ENCODE peak calls at places on chromosomes 2 and 18, in eight cellular contexts. One of them, this sample, is unnamed.

GRCh38 chr2:236887519-236887918 is 198.2 kb upstream of the COPS8 start:
- DNase-seq in iPS DF 6.9: no peak
- DNase-seq in tibial nerve: peak; percentile 55
- DNase-seq in naive thymus-derived CD4-positive, alpha-beta T cell: no peak
- DNase-seq in stomach: no peak
- DNase-seq in adrenal gland: no peak
- DNase-seq in PC-3: no peak
- DNase-seq in ovary: no peak
- DNase-seq in this sample: no peak

GRCh38 chr2:30145826-30146336 is 926 bp upstream of the YPEL5 start:
- DNase-seq in iPS DF 6.9: no peak
- DNase-seq in tibial nerve: no peak
- DNase-seq in naive thymus-derived CD4-positive, alpha-beta T cell: no peak
- DNase-seq in stomach: no peak
- DNase-seq in adrenal gland: no peak
- DNase-seq in PC-3: no peak
- DNase-seq in ovary: no peak
- DNase-seq in this sample: no peak

GRCh38 chr18:46054956-46055831 is 16.9 kb downstream of the PSTPIP2 start:
- DNase-seq in iPS DF 6.9: no peak
- DNase-seq in tibial nerve: no peak
- DNase-seq in naive thymus-derived CD4-positive, alpha-beta T cell: no peak
- DNase-seq in stomach: no peak
- DNase-seq in adrenal gland: no peak
- DNase-seq in PC-3: no peak
- DNase-seq in ovary: no peak
- DNase-seq in this sample: no peak

GRCh38 chr2:29433920-29434319 is 318.7 kb downstream of the CLIP4 start:
- DNase-seq in iPS DF 6.9: no peak
- DNase-seq in tibial nerve: no peak
- DNase-seq in naive thymus-derived CD4-positive, alpha-beta T cell: no peak
- DNase-seq in stomach: no peak
- DNase-seq in adrenal gland: no peak
- DNase-seq in PC-3: no peak
- DNase-seq in ovary: no peak
- DNase-seq in this sample: no peak

GRCh38 chr2:120879401-120880295 is 144.0 kb downstream of the GLI2 start:
- DNase-seq in iPS DF 6.9: no peak
- DNase-seq in tibial nerve: no peak
- DNase-seq in naive thymus-derived CD4-positive, alpha-beta T cell: no peak
- DNase-seq in stomach: no peak
- DNase-seq in adrenal gland: no peak
- DNase-seq in PC-3: no peak
- DNase-seq in ovary: no peak
- DNase-seq in this sample: no peak

GRCh38 chr18:66792466-66792865 is 188.6 kb upstream of the CDH19 start:
- DNase-seq in iPS DF 6.9: no peak
- DNase-seq in tibial nerve: no peak
- DNase-seq in naive thymus-derived CD4-positive, alpha-beta T cell: no peak
- DNase-seq in stomach: no peak
- DNase-seq in adrenal gland: no peak
- DNase-seq in PC-3: no peak
- DNase-seq in ovary: no peak
- DNase-seq in this sample: no peak

GRCh38 chr2:144546933-144547332 is 27.0 kb upstream of the ZEB2 start:
- DNase-seq in iPS DF 6.9: no peak
- DNase-seq in tibial nerve: no peak
- DNase-seq in naive thymus-derived CD4-positive, alpha-beta T cell: no peak
- DNase-seq in stomach: no peak
- DNase-seq in adrenal gland: no peak
- DNase-seq in PC-3: no peak
- DNase-seq in ovary: no peak
- DNase-seq in this sample: no peak

GRCh38 chr2:177429688-177430325 is 37.2 kb downstream of the AGPS start:
- DNase-seq in iPS DF 6.9: no peak
- DNase-seq in tibial nerve: no peak
- DNase-seq in naive thymus-derived CD4-positive, alpha-beta T cell: no peak
- DNase-seq in stomach: no peak
- DNase-seq in adrenal gland: no peak
- DNase-seq in PC-3: no peak
- DNase-seq in ovary: no peak
- DNase-seq in this sample: no peak

GRCh38 chr2:235171511-235172130 is 219.8 kb downstream of the SH3BP4 start:
- DNase-seq in iPS DF 6.9: no peak
- DNase-seq in tibial nerve: no peak
- DNase-seq in naive thymus-derived CD4-positive, alpha-beta T cell: no peak
- DNase-seq in stomach: no peak
- DNase-seq in adrenal gland: no peak
- DNase-seq in PC-3: peak; percentile 43
- DNase-seq in ovary: no peak
- DNase-seq in this sample: no peak

GRCh38 chr2:216519154-216519762 is 20.6 kb downstream of the RPL37A start:
- DNase-seq in iPS DF 6.9: peak; percentile 54
- DNase-seq in tibial nerve: peak; percentile 93
- DNase-seq in naive thymus-derived CD4-positive, alpha-beta T cell: peak; percentile 15
- DNase-seq in stomach: peak; percentile 80
- DNase-seq in adrenal gland: peak; percentile 67
- DNase-seq in PC-3: peak; percentile 89
- DNase-seq in ovary: peak; percentile 69
- DNase-seq in this sample: no peak

DNA sequence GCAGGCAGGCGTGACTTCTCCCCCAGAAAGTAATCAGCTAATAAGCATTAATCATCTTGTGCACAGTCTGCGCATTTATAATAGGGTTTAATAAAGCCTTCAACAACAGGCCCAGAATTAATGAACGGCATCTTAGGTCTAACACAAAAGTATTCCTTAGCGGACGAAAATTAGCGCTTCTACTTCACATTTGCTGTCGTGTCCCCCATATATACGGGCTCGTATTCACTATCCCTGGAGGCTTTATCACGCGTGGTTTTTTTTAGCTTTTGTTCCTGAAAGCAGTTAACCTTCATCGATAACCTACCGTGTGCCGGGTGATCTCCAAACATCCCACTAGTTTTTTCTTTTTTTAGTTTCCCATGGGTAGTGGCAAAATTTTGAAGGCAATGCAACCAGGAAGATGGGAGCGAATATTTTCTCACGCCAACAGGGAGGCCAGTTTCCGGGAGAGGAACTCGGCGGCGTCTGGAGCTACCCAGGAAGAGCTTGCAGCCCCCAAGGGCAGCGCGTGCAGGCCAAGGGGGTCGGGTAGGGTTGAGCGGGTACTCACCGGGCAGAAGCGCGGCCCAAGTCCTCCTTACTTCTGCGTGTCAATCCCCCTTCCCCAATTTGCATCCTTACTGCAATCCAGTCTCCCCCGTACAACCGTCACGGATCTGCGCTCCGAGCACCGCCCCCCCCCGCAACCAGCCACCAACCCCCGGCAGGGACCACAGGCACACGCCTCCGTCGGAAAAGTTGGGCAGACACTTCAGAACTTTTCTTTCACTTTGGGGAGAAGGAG is 1.5 kb downstream of the ATP8B1 start:
- DNase-seq in iPS DF 6.9: no peak
- DNase-seq in tibial nerve: no peak
- DNase-seq in naive thymus-derived CD4-positive, alpha-beta T cell: no peak
- DNase-seq in stomach: peak; percentile 50
- DNase-seq in adrenal gland: no peak
- DNase-seq in PC-3: peak; percentile 22
- DNase-seq in ovary: no peak
- DNase-seq in this sample: peak; percentile 56
- H3K27me3 ChIP-seq in iPS DF 6.9: peaks cover 20% of the 10 kb centered on the region
- H3K27me3 ChIP-seq in tibial nerve: no peaks in the 10 kb centered on the region
- H3K27me3 ChIP-seq in naive thymus-derived CD4-positive, alpha-beta T cell: peaks cover 4% of the 10 kb centered on the region
- H3K27me3 ChIP-seq in stomach: peaks cover 5% of the 10 kb centered on the region
- H3K27me3 ChIP-seq in adrenal gland: no peaks in the 10 kb centered on the region
- H3K27me3 ChIP-seq in PC-3: no peaks in the 10 kb centered on the region
- H3K27me3 ChIP-seq in ovary: no peaks in the 10 kb centered on the region
- H3K27me3 ChIP-seq in this sample: no peaks in the 10 kb centered on the region

GRCh38 chr18:50307400-50307737 is 19.9 kb upstream of the CXXC1 start:
- DNase-seq in iPS DF 6.9: no peak
- DNase-seq in tibial nerve: no peak
- DNase-seq in naive thymus-derived CD4-positive, alpha-beta T cell: no peak
- DNase-seq in stomach: no peak
- DNase-seq in adrenal gland: no peak
- DNase-seq in PC-3: no peak
- DNase-seq in ovary: no peak
- DNase-seq in this sample: no peak
- H3K27me3 ChIP-seq in iPS DF 6.9: no peaks in the 10 kb centered on the region
- H3K27me3 ChIP-seq in tibial nerve: no peaks in the 10 kb centered on the region
- H3K27me3 ChIP-seq in naive thymus-derived CD4-positive, alpha-beta T cell: no peaks in the 10 kb centered on the region
- H3K27me3 ChIP-seq in stomach: peaks cover 5% of the 10 kb centered on the region
- H3K27me3 ChIP-seq in adrenal gland: peaks cover 9% of the 10 kb centered on the region
- H3K27me3 ChIP-seq in PC-3: no peaks in the 10 kb centered on the region
- H3K27me3 ChIP-seq in ovary: no peaks in the 10 kb centered on the region
- H3K27me3 ChIP-seq in this sample: no peaks in the 10 kb centered on the region

GRCh38 chr18:47235096-47235495 is 16.4 kb downstream of the SKOR2 start:
- DNase-seq in iPS DF 6.9: no peak
- DNase-seq in tibial nerve: no peak
- DNase-seq in naive thymus-derived CD4-positive, alpha-beta T cell: no peak
- DNase-seq in stomach: no peak
- DNase-seq in adrenal gland: no peak
- DNase-seq in PC-3: no peak
- DNase-seq in ovary: no peak
- DNase-seq in this sample: no peak
- H3K27me3 ChIP-seq in iPS DF 6.9: no peaks in the 10 kb centered on the region
- H3K27me3 ChIP-seq in tibial nerve: no peaks in the 10 kb centered on the region
- H3K27me3 ChIP-seq in naive thymus-derived CD4-positive, alpha-beta T cell: peaks cover 4% of the 10 kb centered on the region
- H3K27me3 ChIP-seq in stomach: peaks cover 8% of the 10 kb centered on the region
- H3K27me3 ChIP-seq in adrenal gland: peaks cover 33% of the 10 kb centered on the region
- H3K27me3 ChIP-seq in PC-3: peaks cover 4% of the 10 kb centered on the region
- H3K27me3 ChIP-seq in ovary: peaks cover 3% of the 10 kb centered on the region
- H3K27me3 ChIP-seq in this sample: no peaks in the 10 kb centered on the region

GRCh38 chr2:130837811-130838565 is 1.3 kb downstream of the ARHGEF4 start:
- DNase-seq in iPS DF 6.9: no peak
- DNase-seq in tibial nerve: no peak
- DNase-seq in naive thymus-derived CD4-positive, alpha-beta T cell: no peak
- DNase-seq in stomach: no peak
- DNase-seq in adrenal gland: no peak
- DNase-seq in PC-3: no peak
- DNase-seq in ovary: no peak
- DNase-seq in this sample: no peak

GRCh38 chr2:130841741-130842365 is 5.1 kb downstream of the ARHGEF4 start:
- DNase-seq in iPS DF 6.9: no peak
- DNase-seq in tibial nerve: no peak
- DNase-seq in naive thymus-derived CD4-positive, alpha-beta T cell: no peak
- DNase-seq in stomach: no peak
- DNase-seq in adrenal gland: no peak
- DNase-seq in PC-3: no peak
- DNase-seq in ovary: no peak
- DNase-seq in this sample: no peak

GRCh38 chr2:130842770-130843169 is 6.1 kb downstream of the ARHGEF4 start:
- DNase-seq in iPS DF 6.9: no peak
- DNase-seq in tibial nerve: no peak
- DNase-seq in naive thymus-derived CD4-positive, alpha-beta T cell: no peak
- DNase-seq in stomach: no peak
- DNase-seq in adrenal gland: no peak
- DNase-seq in PC-3: no peak
- DNase-seq in ovary: no peak
- DNase-seq in this sample: no peak

GRCh38 chr2:130839011-130839780 is 2.5 kb downstream of the ARHGEF4 start:
- DNase-seq in iPS DF 6.9: no peak
- DNase-seq in tibial nerve: no peak
- DNase-seq in naive thymus-derived CD4-positive, alpha-beta T cell: no peak
- DNase-seq in stomach: no peak
- DNase-seq in adrenal gland: no peak
- DNase-seq in PC-3: no peak
- DNase-seq in ovary: no peak
- DNase-seq in this sample: no peak

DNA sequence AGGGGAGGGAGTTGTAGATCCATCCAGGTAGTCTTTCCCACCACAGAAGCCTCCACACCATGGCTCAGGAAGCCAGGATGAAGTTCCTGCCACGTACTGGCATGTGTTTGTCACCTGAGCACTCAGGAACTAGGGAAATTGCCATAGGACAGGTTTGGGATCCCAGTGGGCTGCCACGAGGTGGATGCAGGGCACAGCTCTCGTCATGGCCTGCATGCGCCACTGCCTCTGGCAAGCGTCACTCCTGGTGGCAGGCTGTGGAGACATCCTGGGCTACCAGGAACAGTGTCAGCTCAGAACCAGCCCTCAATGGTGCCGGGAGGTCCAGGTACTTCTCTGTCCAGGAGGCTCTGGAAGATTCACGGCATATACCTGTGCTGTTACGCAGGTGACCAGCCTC is 3.8 kb downstream of the ARHGEF4 start:
- DNase-seq in iPS DF 6.9: no peak
- DNase-seq in tibial nerve: no peak
- DNase-seq in naive thymus-derived CD4-positive, alpha-beta T cell: no peak
- DNase-seq in stomach: no peak
- DNase-seq in adrenal gland: no peak
- DNase-seq in PC-3: no peak
- DNase-seq in ovary: no peak
- DNase-seq in this sample: no peak
- H3K27me3 ChIP-seq in iPS DF 6.9: peaks cover 5% of the 10 kb centered on the region
- H3K27me3 ChIP-seq in tibial nerve: no peaks in the 10 kb centered on the region
- H3K27me3 ChIP-seq in naive thymus-derived CD4-positive, alpha-beta T cell: no peaks in the 10 kb centered on the region
- H3K27me3 ChIP-seq in stomach: peaks cover 35% of the 10 kb centered on the region
- H3K27me3 ChIP-seq in adrenal gland: peaks cover 28% of the 10 kb centered on the region
- H3K27me3 ChIP-seq in PC-3: no peaks in the 10 kb centered on the region
- H3K27me3 ChIP-seq in ovary: no peaks in the 10 kb centered on the region
- H3K27me3 ChIP-seq in this sample: peaks cover 16% of the 10 kb centered on the region

This sample was measured in upper lobe of left lung.